ENCODE peak calls at places on chromosome 19, in eight cellular contexts. One of them, this sample, is unnamed.

GRCh38 chr19:17309962-17310461 is 649 bp downstream of the DDA1 start:
- DNase-seq in IMR-90: no peak
- DNase-seq in tibial artery: no peak
- DNase-seq in uterus: no peak
- DNase-seq in heart right ventricle: no peak
- DNase-seq in endodermal cell: no peak
- DNase-seq in fibroblast of lung: no peak
- DNase-seq in spleen: no peak
- DNase-seq in this sample: no peak

GRCh38 chr19:17479325-17479791 is 9.0 kb downstream of the SLC27A1 start:
- DNase-seq in endodermal cell: no peak
- DNase-seq in spleen: no peak
- DNase-seq in uterus: no peak
- DNase-seq in fibroblast of lung: peak
- DNase-seq in IMR-90: peak
- DNase-seq in tibial artery: no peak
- DNase-seq in heart right ventricle: no peak
- DNase-seq in this sample: no peak

GRCh38 chr19:30148039-30148438 is 206.0 kb downstream of the URI1 start:
- DNase-seq in fibroblast of lung: no peak
- DNase-seq in heart right ventricle: no peak
- DNase-seq in IMR-90: no peak
- DNase-seq in uterus: no peak
- DNase-seq in tibial artery: no peak
- DNase-seq in endodermal cell: no peak
- DNase-seq in spleen: no peak
- DNase-seq in this sample: no peak

GRCh38 chr19:48967346-48968178 is 2.5 kb downstream of the FTL start:
- DNase-seq in uterus: no peak
- DNase-seq in IMR-90: peak
- DNase-seq in spleen: peak
- DNase-seq in endodermal cell: peak
- DNase-seq in fibroblast of lung: peak
- DNase-seq in tibial artery: peak
- DNase-seq in heart right ventricle: no peak
- DNase-seq in this sample: no peak

GRCh38 chr19:7792286-7792685 is 29.2 kb downstream of the CLEC4M start:
- DNase-seq in uterus: no peak
- DNase-seq in heart right ventricle: no peak
- DNase-seq in spleen: no peak
- DNase-seq in fibroblast of lung: no peak
- DNase-seq in IMR-90: peak
- DNase-seq in endodermal cell: no peak
- DNase-seq in tibial artery: no peak
- DNase-seq in this sample: no peak

GRCh38 chr19:7505682-7506384 is 10.1 kb upstream of the ZNF358 start:
- DNase-seq in fibroblast of lung: no peak
- DNase-seq in uterus: no peak
- DNase-seq in tibial artery: no peak
- DNase-seq in heart right ventricle: no peak
- DNase-seq in IMR-90: no peak
- DNase-seq in spleen: no peak
- DNase-seq in endodermal cell: peak
- DNase-seq in this sample: no peak

GRCh38 chr19:49020342-49020741 is 3.5 kb upstream of the LHB start:
- DNase-seq in fibroblast of lung: no peak
- DNase-seq in IMR-90: no peak
- DNase-seq in spleen: no peak
- DNase-seq in endodermal cell: peak
- DNase-seq in tibial artery: no peak
- DNase-seq in heart right ventricle: no peak
- DNase-seq in uterus: no peak
- DNase-seq in this sample: no peak

GRCh38 chr19:49807888-49808675 is 5.0 kb downstream of the FUZ start:
- DNase-seq in tibial artery: no peak
- DNase-seq in endodermal cell: no peak
- DNase-seq in fibroblast of lung: no peak
- DNase-seq in heart right ventricle: no peak
- DNase-seq in spleen: peak
- DNase-seq in uterus: no peak
- DNase-seq in IMR-90: no peak
- DNase-seq in this sample: no peak

GRCh38 chr19:5477451-5478215 is 22.4 kb downstream of the ZNRF4 start:
- DNase-seq in IMR-90: no peak
- DNase-seq in fibroblast of lung: no peak
- DNase-seq in heart right ventricle: no peak
- DNase-seq in endodermal cell: no peak
- DNase-seq in tibial artery: no peak
- DNase-seq in spleen: no peak
- DNase-seq in uterus: no peak
- DNase-seq in this sample: no peak

GRCh38 chr19:48970139-48970766 is 5.1 kb downstream of the FTL start:
- DNase-seq in IMR-90: no peak
- DNase-seq in fibroblast of lung: no peak
- DNase-seq in spleen: no peak
- DNase-seq in endodermal cell: no peak
- DNase-seq in tibial artery: no peak
- DNase-seq in uterus: no peak
- DNase-seq in heart right ventricle: no peak
- DNase-seq in this sample: no peak

GRCh38 chr19:49333426-49334288 is 1.5 kb upstream of the CD37 start:
- DNase-seq in spleen: peak
- DNase-seq in fibroblast of lung: no peak
- DNase-seq in uterus: no peak
- DNase-seq in IMR-90: peak
- DNase-seq in tibial artery: peak
- DNase-seq in heart right ventricle: no peak
- DNase-seq in endodermal cell: peak
- DNase-seq in this sample: peak

GRCh38 chr19:35907377-35907745 is 734 bp downstream of the TYROBP start:
- DNase-seq in uterus: no peak
- DNase-seq in tibial artery: no peak
- DNase-seq in IMR-90: no peak
- DNase-seq in fibroblast of lung: no peak
- DNase-seq in spleen: peak
- DNase-seq in heart right ventricle: no peak
- DNase-seq in endodermal cell: no peak
- DNase-seq in this sample: no peak

GRCh38 chr19:9958451-9958850 is 22.1 kb upstream of the OLFM2 start:
- DNase-seq in endodermal cell: no peak
- DNase-seq in uterus: no peak
- DNase-seq in heart right ventricle: no peak
- DNase-seq in spleen: no peak
- DNase-seq in fibroblast of lung: peak
- DNase-seq in IMR-90: peak
- DNase-seq in tibial artery: no peak
- DNase-seq in this sample: no peak

GRCh38 chr19:27846944-27847343 is 1366.0 kb downstream of the UQCRFS1 start:
- DNase-seq in uterus: no peak
- DNase-seq in IMR-90: no peak
- DNase-seq in endodermal cell: peak
- DNase-seq in spleen: no peak
- DNase-seq in tibial artery: no peak
- DNase-seq in fibroblast of lung: no peak
- DNase-seq in heart right ventricle: no peak
- DNase-seq in this sample: no peak

GRCh38 chr19:49987159-49987698 is 26.3 kb upstream of the SIGLEC11 start:
- DNase-seq in uterus: peak
- DNase-seq in tibial artery: peak
- DNase-seq in endodermal cell: peak
- DNase-seq in spleen: peak
- DNase-seq in IMR-90: peak
- DNase-seq in heart right ventricle: peak
- DNase-seq in fibroblast of lung: peak
- DNase-seq in this sample: peak

GRCh38 chr19:18591735-18592385 is 3.3 kb downstream of the REX1BD start:
- DNase-seq in uterus: no peak
- DNase-seq in IMR-90: no peak
- DNase-seq in fibroblast of lung: no peak
- DNase-seq in endodermal cell: no peak
- DNase-seq in spleen: no peak
- DNase-seq in heart right ventricle: no peak
- DNase-seq in tibial artery: peak
- DNase-seq in this sample: no peak

GRCh38 chr19:18587962-18588610 is 512 bp upstream of the REX1BD start:
- DNase-seq in endodermal cell: peak
- DNase-seq in heart right ventricle: no peak
- DNase-seq in fibroblast of lung: no peak
- DNase-seq in IMR-90: no peak
- DNase-seq in uterus: no peak
- DNase-seq in spleen: no peak
- DNase-seq in tibial artery: no peak
- DNase-seq in this sample: no peak

GRCh38 chr19:18588611-18589379 is at the start of gene REX1BD:
- DNase-seq in tibial artery: peak
- DNase-seq in fibroblast of lung: peak
- DNase-seq in spleen: peak
- DNase-seq in endodermal cell: peak
- DNase-seq in IMR-90: peak
- DNase-seq in uterus: peak
- DNase-seq in heart right ventricle: peak
- DNase-seq in this sample: peak

GRCh38 chr19:18589380-18590272 is 1.0 kb downstream of the REX1BD start:
- DNase-seq in spleen: peak
- DNase-seq in uterus: peak
- DNase-seq in IMR-90: peak
- DNase-seq in endodermal cell: peak
- DNase-seq in fibroblast of lung: peak
- DNase-seq in heart right ventricle: peak
- DNase-seq in tibial artery: peak
- DNase-seq in this sample: peak

GRCh38 chr19:18590273-18591272 is 2.0 kb downstream of the REX1BD start:
- DNase-seq in fibroblast of lung: peak
- DNase-seq in endodermal cell: peak
- DNase-seq in heart right ventricle: no peak
- DNase-seq in uterus: no peak
- DNase-seq in IMR-90: peak
- DNase-seq in tibial artery: peak
- DNase-seq in spleen: no peak
- DNase-seq in this sample: peak
- TF ChIP-seq CTCF in fibroblast of lung: peak
- TF ChIP-seq CTCF in endodermal cell: peak
- TF ChIP-seq CTCF in heart right ventricle: no peak
- TF ChIP-seq CTCF in uterus: no peak
- TF ChIP-seq CTCF in IMR-90: peak
- TF ChIP-seq CTCF in tibial artery: no peak
- TF ChIP-seq CTCF in spleen: peak
- TF ChIP-seq CTCF in this sample: peak

DNA sequence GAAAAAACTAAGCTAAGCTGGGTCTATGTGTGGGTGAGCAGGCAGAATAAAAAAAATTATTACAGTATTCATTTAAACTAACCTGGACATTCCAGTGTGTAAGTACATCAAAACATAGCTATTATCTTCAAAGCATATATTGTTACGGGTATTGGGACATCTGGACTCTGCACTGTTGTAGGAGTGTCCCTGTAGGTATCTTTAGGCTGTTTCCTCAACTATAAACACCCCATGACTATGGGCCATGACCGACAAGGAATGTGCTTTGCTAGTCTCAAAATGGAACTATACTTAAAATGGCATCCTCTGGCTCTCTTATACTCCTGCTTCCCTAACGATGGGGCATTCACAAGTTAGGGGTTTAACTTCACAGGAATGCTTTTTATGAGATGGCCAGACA is 3.4 kb downstream of the SCGB2B2 start:
- DNase-seq in heart right ventricle: no peak
- DNase-seq in spleen: no peak
- DNase-seq in IMR-90: no peak
- DNase-seq in endodermal cell: no peak
- DNase-seq in tibial artery: no peak
- DNase-seq in uterus: no peak
- DNase-seq in fibroblast of lung: no peak
- DNase-seq in this sample: no peak
- H3K27ac ChIP-seq in heart right ventricle: no peak
- H3K27ac ChIP-seq in spleen: no peak
- H3K27ac ChIP-seq in IMR-90: no peak
- H3K27ac ChIP-seq in endodermal cell: no peak
- H3K27ac ChIP-seq in tibial artery: no peak
- H3K27ac ChIP-seq in uterus: no peak
- H3K27ac ChIP-seq in fibroblast of lung: no peak
- H3K27ac ChIP-seq in this sample: no peak

DNA sequence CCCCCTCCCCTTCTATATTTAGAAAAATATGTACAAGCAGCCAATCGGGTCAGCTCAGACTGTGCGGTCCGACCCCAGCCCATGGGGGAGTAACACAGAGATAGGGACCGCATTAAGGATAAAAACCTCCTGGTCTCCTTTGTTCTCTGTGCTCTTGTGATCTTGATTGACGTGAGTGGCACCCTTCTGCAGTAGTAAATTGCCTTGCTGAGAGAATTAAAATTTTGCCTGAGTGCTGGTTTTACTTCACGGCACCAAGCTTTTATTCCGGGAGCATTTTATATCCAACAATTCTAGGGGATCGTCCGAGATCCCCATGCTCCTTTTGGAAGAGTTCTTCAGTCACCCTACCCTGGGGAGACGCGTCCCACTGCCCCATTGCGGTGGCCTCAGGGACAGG is 7.0 kb upstream of the ZNF69 start:
- DNase-seq in uterus: no peak
- DNase-seq in fibroblast of lung: no peak
- DNase-seq in endodermal cell: no peak
- DNase-seq in tibial artery: no peak
- DNase-seq in IMR-90: no peak
- DNase-seq in spleen: no peak
- DNase-seq in heart right ventricle: no peak
- DNase-seq in this sample: no peak
- TF ChIP-seq CTCF in uterus: no peak
- TF ChIP-seq CTCF in fibroblast of lung: no peak
- TF ChIP-seq CTCF in endodermal cell: no peak
- TF ChIP-seq CTCF in tibial artery: no peak
- TF ChIP-seq CTCF in IMR-90: no peak
- TF ChIP-seq CTCF in spleen: no peak
- TF ChIP-seq CTCF in heart right ventricle: no peak
- TF ChIP-seq CTCF in this sample: no peak

DNA sequence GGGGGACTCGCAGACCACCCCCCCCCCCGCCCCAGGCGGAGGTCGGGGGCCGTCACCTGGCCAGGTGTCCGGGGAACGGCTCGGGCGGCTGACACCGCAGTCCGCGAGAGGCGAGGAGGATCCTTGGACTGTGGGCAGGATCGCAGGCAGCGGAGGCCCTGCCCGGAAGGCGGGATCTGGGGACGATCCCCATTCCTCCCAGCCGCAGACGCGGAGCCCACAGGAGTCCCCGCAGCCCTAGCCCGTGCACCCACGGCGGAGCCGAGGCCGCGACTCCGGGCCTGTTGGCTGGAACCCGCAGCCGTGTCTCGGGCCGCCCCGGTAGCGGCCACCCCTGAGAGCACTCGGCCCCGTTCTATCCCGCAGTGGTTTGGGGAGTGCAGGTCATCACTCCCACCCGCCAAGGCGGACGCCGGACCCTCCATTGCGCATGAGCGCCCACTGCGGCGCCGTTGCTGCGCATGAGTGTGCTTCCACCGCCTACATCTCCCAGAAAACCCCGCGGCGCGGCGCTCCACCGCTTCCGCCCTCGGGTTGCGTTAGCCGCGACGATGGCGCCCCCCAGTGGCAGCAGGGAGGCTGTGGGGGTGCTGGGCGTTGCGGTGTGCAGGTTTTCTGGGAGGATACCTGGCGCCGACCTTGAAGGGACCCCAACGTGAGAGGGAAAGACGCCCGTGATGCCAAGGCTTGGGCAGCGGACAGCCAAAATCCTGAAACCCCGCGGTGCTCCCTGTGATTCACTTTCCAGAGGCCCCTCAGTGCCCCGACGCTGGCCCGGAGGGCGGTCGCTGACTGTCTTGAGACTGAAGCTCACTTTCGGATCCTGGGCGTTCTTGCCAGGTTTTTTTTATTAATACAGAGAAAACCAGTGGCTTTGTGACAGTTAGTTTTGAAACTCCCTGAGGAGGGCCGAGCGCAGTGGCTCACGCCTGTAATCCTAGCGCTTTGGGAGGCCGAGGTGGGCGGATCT is 4.4 kb upstream of the ZNF329 start:
- DNase-seq in uterus: peak
- DNase-seq in tibial artery: peak
- DNase-seq in fibroblast of lung: peak
- DNase-seq in spleen: peak
- DNase-seq in IMR-90: peak
- DNase-seq in heart right ventricle: peak
- DNase-seq in endodermal cell: peak
- DNase-seq in this sample: peak
- H3K27ac ChIP-seq in uterus: peak
- H3K27ac ChIP-seq in tibial artery: peak
- H3K27ac ChIP-seq in fibroblast of lung: peak
- H3K27ac ChIP-seq in spleen: peak
- H3K27ac ChIP-seq in IMR-90: peak
- H3K27ac ChIP-seq in heart right ventricle: peak
- H3K27ac ChIP-seq in endodermal cell: peak
- H3K27ac ChIP-seq in this sample: peak

This sample was measured in DND-41.